ENCODE peak calls at places on chromosomes 13 and 19, in ten cellular contexts. Z is left kidney; K is Peyer's patch; N is anterior cingulate cortex; P is stimulated activated CD4-positive, alpha-beta T cell treated with anti-CD3 and anti-CD28 coated beads, Interleukin-15, amount 100 ng/mL, for 48 hours; R is stimulated activated naive CD4-positive, alpha-beta T cell treated with Interleukin-2 at 50 U/mL for 16 hours; J is right cardiac atrium; B is stomach; C is T-helper 1 cell; U is naive thymus-derived CD8-positive, alpha-beta T cell. Q is an unnamed sample.

GRCh38 chr13:26719356-26719945 is 41.1 kb downstream of the GPR12 start:
- DNase-seq in Z (peak), K (no peak), N (no peak), P (no peak), R (no peak), J (no peak), B (no peak), C (no peak), U (no peak), Q (no peak)

GRCh38 chr19:54684537-54684936 is 21.8 kb downstream of the LILRB4 start:
- DNase-seq in Z (peak), K (no peak), N (no peak), P (no peak), R (no peak), J (no peak), B (no peak), C (no peak), U (no peak), Q (no peak)

GRCh38 chr13:108155185-108156106 is 59.9 kb downstream of the LIG4 start:
- DNase-seq in Z (peak), K (peak), N (peak), P (peak), R (peak), J (peak), B (peak), C (peak), U (peak), Q (no peak)

GRCh38 chr13:40420160-40420740 is 246.2 kb downstream of the FOXO1 start:
- DNase-seq in Z (no peak), K (no peak), N (no peak), P (no peak), R (no peak), J (no peak), B (no peak), C (no peak), U (no peak), Q (no peak)

GRCh38 chr13:45925151-45925550 is 73.6 kb upstream of the SIAH3 start:
- DNase-seq in Z (no peak), K (no peak), N (no peak), P (no peak), R (no peak), J (no peak), B (no peak), C (no peak), U (no peak), Q (no peak)

GRCh38 chr19:30358821-30359580 is 13.2 kb upstream of the ZNF536 start:
- DNase-seq in Z (no peak), K (no peak), N (no peak), P (no peak), R (no peak), J (no peak), B (peak), C (no peak), U (no peak), Q (no peak)

GRCh38 chr19:1244693-1245451 is 3.3 kb downstream of the ATP5F1D start:
- DNase-seq in Z (no peak), K (peak), N (no peak), P (no peak), R (peak), J (peak), B (peak), C (no peak), U (no peak), Q (peak)

GRCh38 chr13:111347438-111347837 is 27.0 kb downstream of the TEX29 start:
- DNase-seq in Z (no peak), K (no peak), N (no peak), P (no peak), R (no peak), J (no peak), B (no peak), C (no peak), U (no peak), Q (no peak)

GRCh38 chr19:51203941-51204720 is 20.7 kb upstream of the CD33 start:
- DNase-seq in Z (no peak), K (no peak), N (no peak), P (no peak), R (no peak), J (no peak), B (no peak), C (no peak), U (no peak), Q (no peak)

GRCh38 chr13:78680611-78681010 is 21.7 kb upstream of the OBI1 start:
- DNase-seq in Z (no peak), K (no peak), N (no peak), P (no peak), R (no peak), J (no peak), B (no peak), C (no peak), U (no peak), Q (no peak)

GRCh38 chr19:50607874-50608785 is 31.6 kb downstream of the SYT3 start:
- DNase-seq in Z (peak), K (peak), N (peak), P (peak), R (peak), J (peak), B (peak), C (peak), U (peak), Q (peak)

GRCh38 chr19:17579523-17580244 is 24.2 kb downstream of the COLGALT1 start:
- DNase-seq in Z (peak), K (peak), N (no peak), P (no peak), R (no peak), J (peak), B (no peak), C (no peak), U (no peak), Q (no peak)

GRCh38 chr19:5321851-5322681 is 18.5 kb downstream of the PTPRS start:
- DNase-seq in Z (peak), K (peak), N (no peak), P (no peak), R (no peak), J (peak), B (no peak), C (no peak), U (no peak), Q (no peak)

GRCh38 chr13:91722267-91722884 is 324.0 kb downstream of the GPC5 start:
- DNase-seq in Z (peak), K (no peak), N (no peak), P (no peak), R (no peak), J (no peak), B (no peak), C (no peak), U (no peak), Q (no peak)

GRCh38 chr19:6402834-6403608 is 10.1 kb upstream of the GTF2F1 start:
- DNase-seq in Z (peak), K (peak), N (peak), P (no peak), R (no peak), J (peak), B (no peak), C (no peak), U (no peak), Q (peak)

GRCh38 chr13:59391696-59392095 is 772.0 kb downstream of the DIAPH3 start:
- DNase-seq in Z (peak), K (peak), N (no peak), P (peak), R (peak), J (no peak), B (peak), C (peak), U (peak), Q (no peak)

GRCh38 chr13:31209172-31209818 is 9.5 kb downstream of the B3GLCT start:
- DNase-seq in Z (peak), K (no peak), N (no peak), P (no peak), R (no peak), J (peak), B (peak), C (no peak), U (no peak), Q (peak)

GRCh38 chr13:111980146-111980929 is 86.6 kb upstream of the SOX1 start:
- DNase-seq in Z (no peak), K (no peak), N (no peak), P (no peak), R (no peak), J (no peak), B (no peak), C (no peak), U (no peak), Q (no peak)

GRCh38 chr13:67549331-67549730 is 319.2 kb upstream of the PCDH9 start:
- DNase-seq in Z (no peak), K (no peak), N (no peak), P (no peak), R (no peak), J (no peak), B (no peak), C (no peak), U (no peak), Q (no peak)

Q was measured in sigmoid colon.